ENCODE peak calls at places on chromosomes 4 and X, in seven cellular contexts. O is stimulated activated naive B cell treated with anti-CD40 and anti-IgM and Interleukin-4, amounts not matched to agents 10 μg/mL and 1 μg/mL and 100 μg/mL, for 72 hours; T is aorta; G is A549; Y is HCT116; C is stimulated activated naive CD8-positive, alpha-beta T cell treated with anti-CD3 and anti-CD28 coated beads, Interleukin-15, Interleukin-2, amounts not matched to agents 100 U/mL and 50 U/mL, for 24 hours; M is pancreas. A is an unnamed sample.

GRCh38 chrX:107600366-107600765 is 27.9 kb upstream of the PRPS1 start:
- ATAC-seq in O (no peak), T (no peak), C (no peak), M (no peak), G (no peak), Y (no peak), A (no peak)

GRCh38 chrX:106611323-106611681 is 476 bp upstream of the RADX start:
- ATAC-seq in C (no peak), T (no peak), Y (no peak), O (peak; percentile 18), G (no peak), M (peak; percentile 9), A (peak; percentile 16)

GRCh38 chrX:23317799-23318724 is 16.6 kb upstream of the PTCHD1 start:
- ATAC-seq in M (peak; percentile 84), T (peak; percentile 48), Y (peak; percentile 86), G (peak; percentile 85), C (no peak), O (peak; percentile 78), A (no peak)

GRCh38 chr4:121784975-121785374 is 16.1 kb upstream of the EXOSC9 start:
- ATAC-seq in G (peak; percentile 97), C (no peak), M (peak; percentile 61), O (no peak), Y (no peak), T (no peak), A (no peak)

GRCh38 chrX:20244936-20245335 is 21.8 kb downstream of the RPS6KA3 start:
- ATAC-seq in Y (no peak), T (no peak), G (no peak), O (no peak), M (no peak), C (no peak), A (no peak)

GRCh38 chr4:95105983-95106382 is 348.2 kb downstream of the BMPR1B start:
- ATAC-seq in Y (peak; percentile 35), G (peak; percentile 46), T (no peak), O (no peak), C (no peak), M (no peak), A (no peak)

GRCh38 chrX:41589634-41590270 is 99.0 kb upstream of the GPR34 start:
- ATAC-seq in T (no peak), G (peak; percentile 81), Y (no peak), O (no peak), M (peak; percentile 20), C (no peak), A (no peak)

GRCh38 chr4:102139132-102139573 is 206.1 kb downstream of the SLC39A8 start:
- ATAC-seq in T (no peak), G (no peak), O (no peak), M (no peak), C (no peak), Y (no peak), A (no peak)

GRCh38 chrX:130654409-130654970 is 248.5 kb downstream of the ENOX2 start:
- ATAC-seq in T (no peak), C (no peak), G (no peak), Y (no peak), O (no peak), M (no peak), A (no peak)

GRCh38 chr4:149521611-149522010 is 294.0 kb downstream of the IQCM start:
- ATAC-seq in O (peak; percentile 16), G (no peak), T (no peak), M (no peak), C (no peak), Y (peak; percentile 30), A (peak; percentile 12)

GRCh38 chrX:109714340-109714958 is 18.6 kb downstream of the ACSL4 start:
- ATAC-seq in G (peak; percentile 88), T (no peak), Y (peak; percentile 80), C (no peak), O (no peak), M (no peak), A (no peak)

GRCh38 chr4:141016117-141016798 is 117.0 kb downstream of the RNF150 start:
- ATAC-seq in T (no peak), M (peak; percentile 36), C (no peak), O (no peak), G (no peak), Y (no peak), A (no peak)

GRCh38 chrX:2878563-2878962 is 49.8 kb downstream of the GYG2 start:
- ATAC-seq in G (no peak), M (no peak), T (no peak), C (no peak), O (no peak), Y (no peak), A (no peak)

GRCh38 chr4:120844528-120844921 is 78.0 kb downstream of the PRDM5 start:
- ATAC-seq in T (no peak), O (no peak), C (peak; percentile 67), G (no peak), M (no peak), Y (no peak), A (no peak)

GRCh38 chrX:119401569-119401968 is 2.4 kb downstream of the SLC25A43 start:
- ATAC-seq in O (no peak), G (no peak), Y (no peak), M (no peak), C (no peak), T (no peak), A (no peak)